ENCODE peak calls at places on chromosome 6, in seven cellular contexts. One of them, this sample, is unnamed.

GRCh38 chr6:51663525-51663924 is 423.9 kb downstream of the PKHD1 start:
- DNase-seq in right cardiac atrium: no peak
- DNase-seq in NCI-H1417: no peak
- DNase-seq in CD8-positive, alpha-beta T cell: no peak
- DNase-seq in effector CD8-positive, alpha-beta T cell: no peak
- DNase-seq in endothelial cell: no peak
- DNase-seq in brain microvascular endothelial cell: no peak
- DNase-seq in this sample: no peak

GRCh38 chr6:46719099-46719498 is 16.1 kb downstream of the PLA2G7 start:
- DNase-seq in effector CD8-positive, alpha-beta T cell: no peak
- DNase-seq in CD8-positive, alpha-beta T cell: no peak
- DNase-seq in right cardiac atrium: no peak
- DNase-seq in brain microvascular endothelial cell: peak
- DNase-seq in NCI-H1417: no peak
- DNase-seq in endothelial cell: no peak
- DNase-seq in this sample: no peak

GRCh38 chr6:42177514-42178364 is 4.6 kb downstream of the GUCA1A start:
- DNase-seq in brain microvascular endothelial cell: no peak
- DNase-seq in effector CD8-positive, alpha-beta T cell: no peak
- DNase-seq in NCI-H1417: no peak
- DNase-seq in endothelial cell: peak
- DNase-seq in CD8-positive, alpha-beta T cell: no peak
- DNase-seq in right cardiac atrium: peak
- DNase-seq in this sample: peak

GRCh38 chr6:138331444-138331843 is 46.3 kb upstream of the SMIM28 start:
- DNase-seq in brain microvascular endothelial cell: no peak
- DNase-seq in NCI-H1417: no peak
- DNase-seq in endothelial cell: no peak
- DNase-seq in right cardiac atrium: no peak
- DNase-seq in effector CD8-positive, alpha-beta T cell: no peak
- DNase-seq in CD8-positive, alpha-beta T cell: no peak
- DNase-seq in this sample: no peak

GRCh38 chr6:159084493-159085091 is 39.8 kb upstream of the TAGAP start:
- DNase-seq in NCI-H1417: no peak
- DNase-seq in endothelial cell: no peak
- DNase-seq in effector CD8-positive, alpha-beta T cell: no peak
- DNase-seq in right cardiac atrium: no peak
- DNase-seq in brain microvascular endothelial cell: no peak
- DNase-seq in CD8-positive, alpha-beta T cell: no peak
- DNase-seq in this sample: no peak

GRCh38 chr6:64680446-64680845 is 1026.6 kb downstream of the EYS start:
- DNase-seq in brain microvascular endothelial cell: peak
- DNase-seq in CD8-positive, alpha-beta T cell: no peak
- DNase-seq in NCI-H1417: no peak
- DNase-seq in endothelial cell: no peak
- DNase-seq in right cardiac atrium: no peak
- DNase-seq in effector CD8-positive, alpha-beta T cell: no peak
- DNase-seq in this sample: no peak

GRCh38 chr6:30357678-30358339 is 12.9 kb downstream of the RPP21 start:
- DNase-seq in CD8-positive, alpha-beta T cell: peak
- DNase-seq in brain microvascular endothelial cell: peak
- DNase-seq in endothelial cell: peak
- DNase-seq in effector CD8-positive, alpha-beta T cell: peak
- DNase-seq in NCI-H1417: peak
- DNase-seq in right cardiac atrium: peak
- DNase-seq in this sample: peak

GRCh38 chr6:11198663-11199603 is 33.5 kb downstream of the NEDD9 start:
- DNase-seq in NCI-H1417: no peak
- DNase-seq in effector CD8-positive, alpha-beta T cell: no peak
- DNase-seq in endothelial cell: no peak
- DNase-seq in right cardiac atrium: no peak
- DNase-seq in CD8-positive, alpha-beta T cell: no peak
- DNase-seq in brain microvascular endothelial cell: no peak
- DNase-seq in this sample: no peak

GRCh38 chr6:157534991-157535353 is 154.0 kb downstream of the ZDHHC14 start:
- DNase-seq in CD8-positive, alpha-beta T cell: no peak
- DNase-seq in NCI-H1417: no peak
- DNase-seq in brain microvascular endothelial cell: no peak
- DNase-seq in endothelial cell: no peak
- DNase-seq in right cardiac atrium: no peak
- DNase-seq in effector CD8-positive, alpha-beta T cell: no peak
- DNase-seq in this sample: no peak

GRCh38 chr6:47736083-47736700 is 37.8 kb downstream of the ADGRF4 start:
- DNase-seq in NCI-H1417: no peak
- DNase-seq in endothelial cell: no peak
- DNase-seq in CD8-positive, alpha-beta T cell: no peak
- DNase-seq in right cardiac atrium: no peak
- DNase-seq in effector CD8-positive, alpha-beta T cell: no peak
- DNase-seq in brain microvascular endothelial cell: no peak
- DNase-seq in this sample: no peak

GRCh38 chr6:17744019-17744756 is 37.5 kb upstream of the NUP153 start:
- DNase-seq in endothelial cell: no peak
- DNase-seq in brain microvascular endothelial cell: no peak
- DNase-seq in NCI-H1417: no peak
- DNase-seq in effector CD8-positive, alpha-beta T cell: no peak
- DNase-seq in CD8-positive, alpha-beta T cell: no peak
- DNase-seq in right cardiac atrium: no peak
- DNase-seq in this sample: no peak

GRCh38 chr6:27760464-27760863 is 151.7 kb downstream of the OR2B2 start:
- DNase-seq in NCI-H1417: no peak
- DNase-seq in right cardiac atrium: no peak
- DNase-seq in brain microvascular endothelial cell: no peak
- DNase-seq in effector CD8-positive, alpha-beta T cell: no peak
- DNase-seq in CD8-positive, alpha-beta T cell: no peak
- DNase-seq in endothelial cell: no peak
- DNase-seq in this sample: no peak

GRCh38 chr6:111361648-111362047 is 121.4 kb downstream of the REV3L start:
- DNase-seq in effector CD8-positive, alpha-beta T cell: no peak
- DNase-seq in right cardiac atrium: no peak
- DNase-seq in CD8-positive, alpha-beta T cell: no peak
- DNase-seq in NCI-H1417: peak
- DNase-seq in brain microvascular endothelial cell: peak
- DNase-seq in endothelial cell: peak
- DNase-seq in this sample: peak

GRCh38 chr6:163725008-163725941 is 310.8 kb downstream of the QKI start:
- DNase-seq in NCI-H1417: peak
- DNase-seq in effector CD8-positive, alpha-beta T cell: no peak
- DNase-seq in CD8-positive, alpha-beta T cell: no peak
- DNase-seq in brain microvascular endothelial cell: no peak
- DNase-seq in right cardiac atrium: no peak
- DNase-seq in endothelial cell: no peak
- DNase-seq in this sample: no peak

GRCh38 chr6:56863366-56863765 is 91.5 kb upstream of the BEND6 start:
- DNase-seq in NCI-H1417: no peak
- DNase-seq in effector CD8-positive, alpha-beta T cell: no peak
- DNase-seq in right cardiac atrium: no peak
- DNase-seq in endothelial cell: no peak
- DNase-seq in brain microvascular endothelial cell: peak
- DNase-seq in CD8-positive, alpha-beta T cell: no peak
- DNase-seq in this sample: no peak

GRCh38 chr6:110875548-110876169 is 1.1 kb downstream of the AMD1 start:
- DNase-seq in CD8-positive, alpha-beta T cell: peak
- DNase-seq in right cardiac atrium: peak
- DNase-seq in brain microvascular endothelial cell: no peak
- DNase-seq in effector CD8-positive, alpha-beta T cell: peak
- DNase-seq in NCI-H1417: peak
- DNase-seq in endothelial cell: peak
- DNase-seq in this sample: peak

GRCh38 chr6:84568971-84569370 is 195.4 kb downstream of the TBX18 start:
- DNase-seq in CD8-positive, alpha-beta T cell: no peak
- DNase-seq in effector CD8-positive, alpha-beta T cell: no peak
- DNase-seq in right cardiac atrium: no peak
- DNase-seq in brain microvascular endothelial cell: no peak
- DNase-seq in endothelial cell: no peak
- DNase-seq in NCI-H1417: peak
- DNase-seq in this sample: no peak

This sample was measured in nephron progenitor cell.